ENCODE peak calls at places on chromosomes 11 and 22, in seven cellular contexts. S is neuronal stem cell, D is trophoblast cell, O is IMR-90, B is mesenchymal stem cell, V is H1, T is mesendoderm. U is an unnamed sample.

GRCh38 chr11:113057038-113057437 is 95.8 kb downstream of the NCAM1 start:
- DNase-seq in S (no peak), D (peak), O (no peak), B (no peak), V (no peak), T (no peak), U (no peak)

GRCh38 chr11:17496406-17496805 is 19.8 kb upstream of the ABCC8 start:
- DNase-seq in S (no peak), D (no peak), O (no peak), B (no peak), V (no peak), T (no peak), U (no peak)

GRCh38 chr11:68872216-68873003 is 30.7 kb upstream of the CPT1A start:
- DNase-seq in S (no peak), D (peak), O (peak), B (peak), V (no peak), T (no peak), U (no peak)

GRCh38 chr11:11456896-11457295 is 103.8 kb upstream of the CSNK2A3 start:
- DNase-seq in S (no peak), D (no peak), O (no peak), B (no peak), V (no peak), T (no peak), U (no peak)

GRCh38 chr11:86079421-86079820 is 10.5 kb upstream of the PICALM start:
- DNase-seq in S (no peak), D (no peak), O (no peak), B (no peak), V (no peak), T (no peak), U (no peak)

GRCh38 chr11:66410191-66410590 is 10.6 kb upstream of the NPAS4 start:
- DNase-seq in S (no peak), D (no peak), O (no peak), B (no peak), V (no peak), T (no peak), U (no peak)

GRCh38 chr11:66289548-66290331 is 797 bp upstream of the YIF1A start:
- DNase-seq in S (peak), D (peak), O (no peak), B (no peak), V (peak), T (peak), U (peak)

GRCh38 chr11:636511-637332 is at the start of gene DRD4:
- DNase-seq in S (peak), D (peak), O (peak), B (peak), V (peak), T (no peak), U (peak)

GRCh38 chr11:11786771-11787170 is 55.0 kb upstream of the USP47 start:
- DNase-seq in S (no peak), D (peak), O (peak), B (peak), V (no peak), T (peak), U (no peak)

GRCh38 chr22:41237707-41238569 is 2.8 kb downstream of the CHADL start:
- DNase-seq in S (peak), D (peak), O (peak), B (peak), V (peak), T (peak), U (peak)

GRCh38 chr11:1830500-1831223 is 4.1 kb upstream of the SYT8 start:
- DNase-seq in S (no peak), D (peak), O (no peak), B (no peak), V (no peak), T (no peak), U (no peak)

GRCh38 chr11:101706541-101706940 is 122.7 kb upstream of the TRPC6 start:
- DNase-seq in S (no peak), D (peak), O (peak), B (peak), V (no peak), T (no peak), U (no peak)

GRCh38 chr11:101707477-101707876 is 123.7 kb upstream of the TRPC6 start:
- DNase-seq in S (no peak), D (peak), O (no peak), B (no peak), V (no peak), T (peak), U (peak)

DNA sequence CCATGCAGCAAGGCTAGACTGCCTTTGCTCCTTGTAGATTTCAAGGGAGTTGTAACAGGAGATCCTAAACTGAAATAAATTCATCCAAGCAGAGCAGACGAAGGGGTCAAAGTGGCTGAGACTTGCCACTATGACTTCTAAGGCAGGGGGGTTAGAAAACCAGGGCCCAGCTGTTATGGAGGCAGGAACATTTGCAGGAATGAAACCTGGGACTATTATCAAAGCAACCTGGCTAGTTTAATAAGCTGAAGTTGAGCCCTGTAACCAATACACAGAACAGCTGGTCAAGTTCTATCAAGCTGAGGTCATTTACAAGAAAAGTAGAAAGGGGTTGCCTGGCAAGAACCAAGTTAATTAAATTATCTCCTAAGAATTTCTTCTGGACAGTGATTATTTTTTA is 122.2 kb upstream of the TRPC6 start:
- DNase-seq in S (no peak), D (peak), O (peak), B (peak), V (no peak), T (no peak), U (no peak)
- H3K27ac ChIP-seq in S (no peak), D (no peak), O (peak), B (peak), V (no peak), T (no peak), U (no peak)

DNA sequence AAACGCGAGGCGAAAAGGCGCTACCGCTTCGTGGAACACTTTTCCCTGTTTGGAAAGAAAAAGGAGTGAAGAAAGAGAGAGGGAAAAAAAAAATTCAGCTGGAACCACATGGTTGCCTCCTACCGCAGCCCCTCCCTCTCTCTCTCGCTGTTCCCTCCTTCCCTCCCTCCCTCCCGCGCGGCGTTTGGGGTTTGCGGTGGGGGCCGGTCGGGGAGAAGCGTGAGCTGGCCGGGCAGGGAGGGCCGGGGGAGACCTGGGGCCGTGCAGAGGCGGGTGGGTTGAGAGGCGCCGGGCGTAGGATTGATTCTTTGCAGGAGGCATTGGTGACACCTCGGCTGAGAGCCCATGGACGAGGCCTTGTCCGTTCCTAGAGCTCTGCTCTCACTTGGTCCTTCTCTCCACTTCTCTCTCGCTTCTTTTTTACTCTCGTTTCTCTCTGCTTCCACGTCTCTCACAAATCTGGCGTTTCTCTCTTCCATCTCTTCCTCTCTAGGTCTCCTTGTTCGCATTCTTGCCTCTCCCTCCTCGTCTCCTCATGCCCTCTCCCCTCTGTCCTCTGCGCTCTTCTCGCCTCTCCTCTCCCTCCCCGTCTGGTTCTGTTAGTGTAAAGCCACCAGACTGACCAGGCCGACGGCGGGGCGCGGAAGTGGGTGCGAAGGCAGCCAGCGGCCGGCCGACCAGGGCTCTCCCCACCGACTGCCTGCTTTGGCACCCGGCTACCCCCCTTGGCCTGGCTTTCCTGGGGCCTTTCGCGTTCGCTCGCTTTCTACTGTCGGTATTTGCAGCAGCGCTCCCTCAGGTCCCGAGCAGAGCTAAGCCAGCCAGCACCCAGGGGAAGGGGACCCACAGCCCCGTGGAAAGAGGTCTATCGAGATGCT is at the start of gene CLMP:
- DNase-seq in S (no peak), D (no peak), O (peak), B (peak), V (peak), T (peak), U (peak)
- H2AK5ac ChIP-seq in S (peak), D (peak), O (peak), B (no peak), V (peak), T (peak), U (no peak)

GRCh38 chr11:47431356-47432083 is 5.3 kb upstream of the PSMC3 start:
- DNase-seq in S (no peak), D (no peak), O (no peak), B (no peak), V (no peak), T (no peak), U (no peak)

GRCh38 chr11:47426062-47426956 is at the start of gene PSMC3:
- DNase-seq in S (peak), D (peak), O (peak), B (peak), V (peak), T (peak), U (peak)

GRCh38 chr11:47430524-47430923 is 4.3 kb upstream of the PSMC3 start:
- DNase-seq in S (no peak), D (no peak), O (no peak), B (no peak), V (no peak), T (no peak), U (no peak)

GRCh38 chr11:47425611-47426010 is 628 bp downstream of the PSMC3 start:
- DNase-seq in S (no peak), D (no peak), O (no peak), B (no peak), V (no peak), T (no peak), U (no peak)
- H3K18ac ChIP-seq in S (peak), D (peak), O (peak), B (peak), V (no peak), T (peak), U (peak)

DNA sequence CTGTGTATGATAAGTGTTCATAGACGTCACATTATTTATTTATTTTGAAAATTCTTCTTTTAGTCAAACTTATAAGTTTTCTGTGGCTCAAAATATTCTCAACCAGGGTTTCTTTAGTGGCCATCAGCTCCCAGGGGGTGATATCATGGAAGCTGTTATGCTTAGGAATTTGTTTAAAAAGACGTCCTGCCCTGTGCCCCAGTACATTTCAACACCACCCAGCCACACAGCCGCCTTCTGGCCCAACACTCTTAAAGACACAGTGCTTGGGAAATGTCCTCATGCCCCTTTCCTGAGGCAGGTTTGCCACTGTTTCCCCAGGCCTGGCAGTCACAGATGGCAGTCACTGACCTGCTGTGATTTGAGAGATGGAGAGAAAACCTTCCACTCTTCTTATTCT is 19.9 kb downstream of the TSKU start:
- DNase-seq in S (no peak), D (peak), O (peak), B (peak), V (no peak), T (no peak), U (no peak)
- H3K27ac ChIP-seq in S (no peak), D (no peak), O (peak), B (no peak), V (no peak), T (no peak), U (no peak)

GRCh38 chr11:20156876-20157613 is 3.2 kb downstream of the DBX1 start:
- DNase-seq in S (peak), D (no peak), O (no peak), B (no peak), V (no peak), T (peak), U (no peak)

GRCh38 chr11:20157768-20158167 is 2.5 kb downstream of the DBX1 start:
- DNase-seq in S (peak), D (no peak), O (no peak), B (no peak), V (no peak), T (no peak), U (no peak)

GRCh38 chr11:20160425-20161229 is at the start of gene DBX1:
- DNase-seq in S (no peak), D (no peak), O (no peak), B (peak), V (no peak), T (no peak), U (no peak)

GRCh38 chr11:20159680-20160381 is 444 bp downstream of the DBX1 start:
- DNase-seq in S (no peak), D (no peak), O (no peak), B (no peak), V (peak), T (no peak), U (peak)

DNA sequence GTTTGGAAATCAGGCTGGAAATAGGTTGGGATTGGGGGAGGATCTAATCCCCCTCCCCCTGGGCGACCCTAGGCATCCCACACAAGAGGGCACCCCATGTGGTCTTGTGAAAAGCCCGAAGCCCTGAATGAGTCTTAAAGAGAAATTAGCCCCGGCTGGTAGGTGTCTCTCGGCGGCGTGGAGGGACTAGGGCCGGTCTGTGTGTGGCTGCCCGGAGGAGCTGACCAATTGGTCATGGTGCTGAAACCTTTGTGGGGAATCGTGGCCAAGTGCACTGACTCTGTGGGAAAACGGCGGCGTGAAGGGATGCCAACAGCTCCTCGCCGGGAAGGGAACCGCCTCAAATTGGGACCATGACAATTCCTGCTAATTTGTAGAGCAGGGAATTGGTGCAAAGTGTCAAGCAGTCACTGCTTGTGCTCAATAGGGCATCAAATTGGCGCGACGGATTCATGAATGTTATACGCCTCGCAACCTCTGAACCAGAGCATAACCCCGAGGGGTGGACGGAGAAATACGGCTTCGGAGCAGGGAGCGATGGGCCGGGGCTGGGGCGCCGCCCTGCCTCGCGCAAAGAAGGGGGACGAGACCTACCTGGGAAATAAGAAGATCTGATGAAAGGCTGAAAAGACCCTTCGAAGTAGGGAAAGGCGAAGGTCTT is 1.5 kb downstream of the DBX1 start:
- DNase-seq in S (peak), D (peak), O (peak), B (peak), V (peak), T (peak), U (peak)
- H2AK5ac ChIP-seq in S (no peak), D (no peak), O (no peak), B (no peak), V (no peak), T (no peak), U (no peak)

GRCh38 chr11:73114835-73115220 is 27.3 kb downstream of the FCHSD2 start:
- DNase-seq in S (no peak), D (peak), O (no peak), B (no peak), V (no peak), T (no peak), U (no peak)
- H3K18ac ChIP-seq in S (no peak), D (no peak), O (no peak), B (no peak), V (no peak), T (no peak), U (no peak)

GRCh38 chr11:75275581-75275980 is 35.0 kb downstream of the TPBGL start:
- DNase-seq in S (no peak), D (peak), O (peak), B (peak), V (no peak), T (peak), U (peak)

GRCh38 chr11:75276696-75277095 is 36.1 kb downstream of the TPBGL start:
- DNase-seq in S (no peak), D (no peak), O (no peak), B (no peak), V (no peak), T (no peak), U (peak)

GRCh38 chr11:75277991-75278790 is 37.6 kb downstream of the TPBGL start:
- DNase-seq in S (no peak), D (no peak), O (no peak), B (no peak), V (no peak), T (no peak), U (no peak)

GRCh38 chr11:75279273-75279672 is 38.7 kb downstream of the TPBGL start:
- DNase-seq in S (no peak), D (peak), O (peak), B (no peak), V (no peak), T (peak), U (peak)

DNA sequence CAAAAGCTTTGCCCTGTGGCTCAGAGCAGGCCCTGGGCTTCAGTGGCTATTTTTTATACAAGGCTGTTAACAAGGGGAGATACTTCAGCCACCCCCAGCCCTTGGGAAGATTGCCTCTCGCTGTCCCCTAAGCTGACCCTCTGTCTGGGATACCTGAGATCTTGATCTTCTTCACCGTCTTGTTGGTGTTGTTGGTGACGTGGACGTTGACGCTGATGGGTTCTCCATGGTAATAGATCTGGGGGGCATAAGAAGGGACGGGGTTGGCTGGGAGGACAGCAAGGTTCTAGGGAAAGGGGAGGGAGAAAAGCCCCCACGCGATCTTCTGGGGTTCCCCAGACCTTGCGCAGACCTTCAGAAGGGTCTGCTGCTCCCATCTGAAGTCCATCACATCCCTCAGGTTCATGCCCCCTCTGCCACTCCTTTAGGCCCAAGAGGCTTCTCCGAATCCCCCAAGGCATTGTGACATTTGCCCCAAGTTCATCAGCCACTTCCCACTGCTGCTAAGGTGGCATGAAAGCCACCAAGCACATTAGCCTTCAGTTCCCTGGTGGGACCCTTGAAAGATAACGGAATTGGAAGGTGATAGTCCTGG is 36.7 kb downstream of the TPBGL start:
- DNase-seq in S (no peak), D (no peak), O (no peak), B (no peak), V (no peak), T (no peak), U (no peak)
- H3K27ac ChIP-seq in S (no peak), D (no peak), O (no peak), B (no peak), V (no peak), T (no peak), U (no peak)

GRCh38 chr11:16182553-16182952 is 173.8 kb downstream of the SOX6 start:
- DNase-seq in S (no peak), D (no peak), O (no peak), B (no peak), V (no peak), T (no peak), U (no peak)

GRCh38 chr11:16179668-16180067 is 176.7 kb downstream of the SOX6 start:
- DNase-seq in S (no peak), D (no peak), O (peak), B (no peak), V (no peak), T (no peak), U (no peak)

GRCh38 chr11:16177688-16178087 is 178.7 kb downstream of the SOX6 start:
- DNase-seq in S (no peak), D (no peak), O (no peak), B (no peak), V (no peak), T (no peak), U (no peak)

GRCh38 chr11:16180868-16181267 is 175.5 kb downstream of the SOX6 start:
- DNase-seq in S (no peak), D (no peak), O (no peak), B (no peak), V (no peak), T (no peak), U (no peak)

GRCh38 chr11:16178273-16178672 is 178.1 kb downstream of the SOX6 start:
- DNase-seq in S (no peak), D (no peak), O (no peak), B (no peak), V (no peak), T (no peak), U (no peak)
- H2AK5ac ChIP-seq in S (no peak), D (no peak), O (no peak), B (no peak), V (no peak), T (no peak), U (no peak)

GRCh38 chr22:37474447-37475090 is 11.6 kb downstream of the MFNG start:
- DNase-seq in S (no peak), D (no peak), O (no peak), B (no peak), V (no peak), T (no peak), U (no peak)

GRCh38 chr22:37473437-37473946 is 12.7 kb downstream of the MFNG start:
- DNase-seq in S (no peak), D (no peak), O (no peak), B (no peak), V (no peak), T (no peak), U (no peak)

GRCh38 chr22:37471721-37472417 is 14.3 kb downstream of the MFNG start:
- DNase-seq in S (no peak), D (no peak), O (no peak), B (no peak), V (no peak), T (no peak), U (no peak)

GRCh38 chr22:37470087-37470445 is 16.1 kb downstream of the MFNG start:
- DNase-seq in S (no peak), D (no peak), O (no peak), B (no peak), V (no peak), T (no peak), U (no peak)

GRCh38 chr22:37472418-37473006 is 13.7 kb downstream of the MFNG start:
- DNase-seq in S (no peak), D (no peak), O (peak), B (peak), V (peak), T (peak), U (peak)
- H3K18ac ChIP-seq in S (no peak), D (no peak), O (no peak), B (no peak), V (no peak), T (no peak), U (no peak)

GRCh38 chr11:3920148-3920852 is 64.8 kb downstream of the STIM1 start:
- DNase-seq in S (no peak), D (no peak), O (peak), B (peak), V (no peak), T (no peak), U (no peak)
- H3K27ac ChIP-seq in S (no peak), D (no peak), O (no peak), B (no peak), V (no peak), T (no peak), U (no peak)